ENCODE peak calls at places on chromosomes 5 and 9, in nine cellular contexts. W is A549, R is esophagus muscularis mucosa, M is ovary, U is suprapubic skin, Z is sigmoid colon, Q is transverse colon, D is HepG2, T is K562. L is an unnamed sample.

GRCh38 chr5:4547547-4547946 is 592.6 kb upstream of the ADAMTS16 start:
- DNase-seq in W (no peak), R (no peak), M (no peak), U (no peak), Z (no peak), Q (no peak), D (no peak), T (no peak), L (no peak)

GRCh38 chr9:107251756-107252322 is 31.2 kb upstream of the RAD23B start:
- DNase-seq in W (peak), R (no peak), M (peak), U (no peak), Z (no peak), Q (no peak), D (peak), T (peak), L (peak)

GRCh38 chr5:138632900-138633489 is 57.8 kb upstream of the HSPA9 start:
- DNase-seq in W (peak), R (no peak), M (peak), U (no peak), Z (peak), Q (peak), D (peak), T (peak), L (peak)

GRCh38 chr5:111345731-111346130 is 121.5 kb downstream of the CAMK4 start:
- DNase-seq in W (no peak), R (no peak), M (no peak), U (no peak), Z (no peak), Q (no peak), D (no peak), T (no peak), L (no peak)

GRCh38 chr9:83425240-83425639 is 113.0 kb downstream of the FRMD3 start:
- DNase-seq in W (no peak), R (no peak), M (no peak), U (no peak), Z (no peak), Q (no peak), D (peak), T (no peak), L (no peak)

GRCh38 chr9:115046786-115047185 is 71.2 kb downstream of the TNC start:
- DNase-seq in W (no peak), R (no peak), M (no peak), U (no peak), Z (no peak), Q (no peak), D (no peak), T (no peak), L (no peak)

GRCh38 chr5:141260458-141261237 is 15.5 kb downstream of the PCDHB15 start:
- DNase-seq in W (peak), R (no peak), M (no peak), U (no peak), Z (no peak), Q (no peak), D (no peak), T (no peak), L (no peak)

GRCh38 chr5:168159425-168159824 is 132.0 kb upstream of the WWC1 start:
- DNase-seq in W (peak), R (no peak), M (no peak), U (no peak), Z (no peak), Q (peak), D (no peak), T (no peak), L (peak)

GRCh38 chr5:177040814-177041410 is 18.4 kb downstream of the ZNF346 start:
- DNase-seq in W (no peak), R (no peak), M (no peak), U (no peak), Z (no peak), Q (no peak), D (no peak), T (no peak), L (no peak)

GRCh38 chr5:72561407-72561972 is 54.3 kb upstream of the ZNF366 start:
- DNase-seq in W (no peak), R (no peak), M (no peak), U (no peak), Z (no peak), Q (no peak), D (no peak), T (peak), L (no peak)

GRCh38 chr5:77881528-77881927 is 105.4 kb upstream of the TBCA start:
- DNase-seq in W (no peak), R (no peak), M (no peak), U (no peak), Z (no peak), Q (no peak), D (no peak), T (peak), L (no peak)

GRCh38 chr5:113112435-113112834 is 135.8 kb downstream of the DCP2 start:
- DNase-seq in W (no peak), R (no peak), M (no peak), U (no peak), Z (no peak), Q (no peak), D (no peak), T (no peak), L (no peak)

GRCh38 chr5:36526537-36526936 is 79.9 kb upstream of the SLC1A3 start:
- DNase-seq in W (no peak), R (no peak), M (no peak), U (no peak), Z (no peak), Q (no peak), D (no peak), T (no peak), L (no peak)

GRCh38 chr5:116176124-116176523 is 91.3 kb downstream of the COMMD10 start:
- DNase-seq in W (no peak), R (no peak), M (no peak), U (no peak), Z (no peak), Q (no peak), D (no peak), T (no peak), L (no peak)

GRCh38 chr5:140293091-140293996 is 9.6 kb downstream of the PFDN1 start:
- DNase-seq in W (no peak), R (no peak), M (no peak), U (no peak), Z (no peak), Q (no peak), D (peak), T (no peak), L (no peak)

GRCh38 chr5:58069846-58070245 is 390.0 kb downstream of the PLK2 start:
- DNase-seq in W (peak), R (no peak), M (no peak), U (no peak), Z (no peak), Q (peak), D (no peak), T (no peak), L (no peak)

GRCh38 chr5:170576602-170577584 is 73.1 kb downstream of the KCNIP1 start:
- DNase-seq in W (no peak), R (no peak), M (no peak), U (no peak), Z (no peak), Q (no peak), D (no peak), T (no peak), L (no peak)

GRCh38 chr5:127029513-127030258 is 672 bp downstream of the MARCHF3 start:
- DNase-seq in W (peak), R (no peak), M (peak), U (peak), Z (peak), Q (peak), D (peak), T (peak), L (peak)

GRCh38 chr5:82307431-82307830 is 29.3 kb upstream of the RPS23 start:
- DNase-seq in W (no peak), R (no peak), M (no peak), U (no peak), Z (no peak), Q (no peak), D (no peak), T (no peak), L (no peak)

GRCh38 chr5:65986050-65986451 is 59.7 kb downstream of the ERBIN start:
- DNase-seq in W (no peak), R (no peak), M (no peak), U (no peak), Z (no peak), Q (no peak), D (no peak), T (no peak), L (no peak)

GRCh38 chr5:148808864-148809642 is 17.4 kb upstream of the ADRB2 start:
- DNase-seq in W (no peak), R (no peak), M (no peak), U (no peak), Z (no peak), Q (peak), D (no peak), T (peak), L (no peak)

GRCh38 chr5:146825033-146825432 is 53.5 kb downstream of the PPP2R2B start:
- DNase-seq in W (peak), R (no peak), M (no peak), U (no peak), Z (no peak), Q (no peak), D (peak), T (no peak), L (no peak)

GRCh38 chr5:154758501-154758900 is 3.3 kb downstream of the LARP1 start:
- DNase-seq in W (no peak), R (no peak), M (no peak), U (no peak), Z (no peak), Q (no peak), D (no peak), T (no peak), L (no peak)

DNA sequence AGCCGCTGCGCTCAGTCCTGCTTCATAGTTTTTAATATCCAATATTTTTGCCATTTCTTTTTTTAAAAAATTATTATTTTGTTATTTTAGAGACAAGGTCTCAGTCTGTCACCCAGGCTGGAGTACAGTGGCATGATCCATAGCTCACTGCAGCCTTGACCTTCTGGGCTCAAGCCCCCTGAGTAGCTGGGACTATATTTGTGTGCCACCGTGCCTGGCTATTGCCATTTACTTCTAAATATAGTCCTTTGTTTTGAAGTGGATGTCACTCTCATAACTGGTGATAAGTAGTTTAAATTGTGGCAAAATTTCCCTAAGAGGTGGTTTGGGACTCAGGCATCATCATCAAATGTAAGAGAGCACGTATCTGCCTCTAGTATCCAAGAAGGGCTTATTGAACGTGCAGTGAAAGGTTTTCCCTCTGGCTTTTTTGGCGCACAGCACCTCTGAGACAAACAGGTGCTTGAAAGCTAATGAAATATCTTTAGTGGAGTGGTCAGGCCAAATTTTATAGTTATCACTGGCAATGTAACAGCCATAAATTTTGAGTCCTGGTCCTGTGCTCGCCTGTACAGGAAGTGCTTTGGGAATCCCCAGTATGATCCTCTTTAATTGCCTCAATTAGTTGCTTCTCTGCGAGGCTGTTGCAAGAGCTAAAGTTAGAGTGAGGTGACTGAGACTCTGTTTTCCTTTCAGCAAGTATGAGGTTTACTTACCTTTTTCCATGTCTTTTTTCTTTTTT is 14.8 kb downstream of the STXBP1 start:
- DNase-seq in W (no peak), R (no peak), M (no peak), U (no peak), Z (no peak), Q (no peak), D (no peak), T (no peak), L (no peak)
- TF ChIP-seq EP300 in W (no peak), R (no peak), M (no peak), U (no peak), Z (no peak), Q (no peak), D (no peak), T (no peak), L (no peak)

GRCh38 chr9:134327671-134328231 is 1.5 kb downstream of the RXRA start:
- DNase-seq in W (no peak), R (no peak), M (no peak), U (no peak), Z (no peak), Q (no peak), D (no peak), T (no peak), L (no peak)

GRCh38 chr9:134325096-134325812 is 1.0 kb upstream of the RXRA start:
- DNase-seq in W (peak), R (no peak), M (peak), U (no peak), Z (peak), Q (peak), D (no peak), T (peak), L (peak)

GRCh38 chr9:134326754-134327526 is 685 bp downstream of the RXRA start:
- DNase-seq in W (peak), R (no peak), M (peak), U (no peak), Z (peak), Q (no peak), D (no peak), T (peak), L (no peak)

GRCh38 chr9:134324359-134325095 is 1.7 kb upstream of the RXRA start:
- DNase-seq in W (no peak), R (no peak), M (peak), U (no peak), Z (peak), Q (peak), D (no peak), T (peak), L (no peak)

DNA sequence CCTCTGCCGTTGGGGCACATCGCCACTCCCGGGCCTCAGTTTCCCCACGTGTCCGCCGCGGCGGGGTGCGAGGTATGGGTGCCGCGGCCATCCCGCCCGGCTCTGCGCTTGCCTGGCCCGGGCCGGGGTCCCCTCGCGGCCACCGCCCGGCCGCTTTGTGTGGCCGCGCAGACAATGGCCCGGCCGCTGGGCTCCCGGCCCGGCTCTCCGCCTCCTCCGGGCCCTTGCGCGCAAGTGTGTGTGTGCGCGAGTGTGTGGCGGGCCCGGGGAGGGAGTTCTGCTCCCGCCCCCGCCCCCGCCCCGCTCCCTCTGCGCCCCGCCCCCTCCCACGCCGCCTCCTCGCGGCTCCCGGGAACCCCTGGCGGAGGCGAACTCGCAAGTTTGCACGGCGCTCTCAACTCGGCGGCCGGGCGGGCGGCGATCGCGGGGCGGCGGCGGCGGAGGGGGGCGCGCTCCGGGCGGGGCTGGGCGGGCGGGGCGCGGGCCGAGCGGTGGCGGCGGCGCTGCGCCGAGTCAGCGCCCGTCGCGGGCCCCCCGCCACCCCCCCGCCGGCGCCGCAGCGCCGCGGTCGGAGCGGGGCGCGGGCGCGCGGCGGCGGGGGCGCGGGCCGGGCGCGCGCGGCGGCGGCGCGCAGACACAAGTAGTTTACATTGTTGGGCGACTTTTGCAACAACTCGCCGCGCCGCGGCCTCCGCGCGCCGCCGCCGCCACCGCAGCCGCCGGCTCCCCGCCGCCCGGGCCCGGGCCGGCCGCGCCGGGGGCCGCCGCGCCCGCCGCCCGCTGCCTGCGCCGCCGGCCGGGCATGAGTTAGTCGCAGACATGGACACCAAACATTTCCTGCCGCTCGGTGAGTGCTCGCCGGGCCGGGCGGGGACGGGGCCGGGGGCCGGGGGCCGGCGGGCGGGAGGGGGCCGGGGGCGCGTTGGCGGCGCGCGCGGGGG is at the start of gene RXRA:
- DNase-seq in W (peak), R (no peak), M (peak), U (no peak), Z (peak), Q (peak), D (peak), T (peak), L (peak)
- TF ChIP-seq EP300 in W (no peak), R (no peak), M (no peak), U (no peak), Z (no peak), Q (no peak), D (no peak), T (no peak), L (no peak)

GRCh38 chr5:163478126-163478981 is 17.9 kb downstream of the HMMR start:
- DNase-seq in W (no peak), R (no peak), M (no peak), U (no peak), Z (no peak), Q (no peak), D (no peak), T (no peak), L (no peak)
- TF ChIP-seq EP300 in W (no peak), R (no peak), M (no peak), U (no peak), Z (no peak), Q (no peak), D (no peak), T (no peak), L (no peak)

GRCh38 chr5:179257190-179257741 is 88.0 kb downstream of the ADAMTS2 start:
- DNase-seq in W (no peak), R (no peak), M (peak), U (peak), Z (peak), Q (peak), D (no peak), T (no peak), L (peak)
- TF ChIP-seq EP300 in W (no peak), R (no peak), M (no peak), U (no peak), Z (no peak), Q (no peak), D (no peak), T (no peak), L (no peak)

GRCh38 chr5:114360816-114361723 is 800 bp upstream of the KCNN2 start:
- DNase-seq in W (peak), R (no peak), M (no peak), U (no peak), Z (no peak), Q (no peak), D (no peak), T (no peak), L (no peak)
- TF ChIP-seq EP300 in W (no peak), R (no peak), M (no peak), U (no peak), Z (no peak), Q (no peak), D (no peak), T (no peak), L (no peak)

DNA sequence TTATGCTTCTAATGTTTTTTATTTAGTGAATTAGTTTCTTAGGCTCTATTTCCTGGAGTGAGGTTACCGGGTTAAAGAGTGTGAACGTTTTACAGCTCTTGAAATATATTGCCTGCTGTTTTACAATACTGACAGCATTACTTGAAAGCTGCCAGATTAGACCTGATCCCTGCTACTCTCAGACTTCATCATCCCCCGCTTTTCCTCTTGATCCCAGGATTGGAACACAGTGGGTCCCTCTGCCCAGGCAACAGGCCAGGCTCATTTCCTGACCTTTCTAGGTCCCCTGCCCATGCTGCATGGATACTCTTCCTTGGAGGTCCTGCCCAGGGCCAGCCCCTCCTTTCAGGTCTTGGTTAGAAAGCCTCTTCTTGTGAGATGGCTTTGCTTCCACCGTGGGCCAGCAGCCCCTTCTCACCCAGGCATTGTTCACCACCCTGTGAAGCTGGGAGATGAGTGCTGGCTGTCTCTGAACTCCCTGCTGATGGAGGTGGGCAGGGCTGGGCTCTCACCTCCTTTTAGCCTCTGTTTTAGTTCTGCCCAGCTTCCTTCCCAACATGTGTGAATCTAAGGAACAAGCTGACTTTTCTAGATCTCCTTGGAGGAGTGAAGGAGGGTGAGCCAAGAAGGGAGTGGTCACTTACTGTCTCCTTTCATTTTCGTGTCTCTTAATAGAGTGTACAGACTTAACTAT is 15.5 kb upstream of the FAM120AOS start:
- DNase-seq in W (no peak), R (no peak), M (no peak), U (no peak), Z (no peak), Q (peak), D (no peak), T (no peak), L (no peak)
- TF ChIP-seq EP300 in W (no peak), R (no peak), M (no peak), U (no peak), Z (no peak), Q (no peak), D (no peak), T (no peak), L (no peak)

DNA sequence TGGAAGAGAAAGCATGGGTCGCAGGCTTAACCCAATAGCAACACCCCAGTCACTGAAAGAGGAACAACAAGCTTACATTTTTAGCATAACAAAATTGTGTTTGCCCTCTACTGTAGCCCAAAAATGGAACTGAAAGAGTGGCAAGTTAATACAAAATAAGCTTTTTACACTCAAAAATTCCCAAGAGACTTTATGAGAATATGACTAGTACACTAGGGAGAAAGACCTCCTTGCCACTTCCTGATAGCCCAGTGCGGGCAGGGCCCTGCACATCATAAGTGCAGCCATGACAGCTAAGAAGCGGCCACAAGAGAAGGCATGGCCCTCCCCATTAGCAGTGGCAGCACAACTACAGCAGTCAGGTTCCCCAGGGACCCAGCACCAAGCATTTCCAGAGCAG is 481.9 kb downstream of the DTWD2 start:
- DNase-seq in W (no peak), R (no peak), M (no peak), U (no peak), Z (no peak), Q (no peak), D (no peak), T (no peak), L (no peak)
- TF ChIP-seq EP300 in W (no peak), R (no peak), M (no peak), U (no peak), Z (no peak), Q (no peak), D (no peak), T (no peak), L (no peak)

GRCh38 chr5:95238560-95239325 is 46.2 kb downstream of the MCTP1 start:
- DNase-seq in W (peak), R (no peak), M (no peak), U (no peak), Z (no peak), Q (no peak), D (no peak), T (no peak), L (no peak)
- TF ChIP-seq EP300 in W (no peak), R (no peak), M (no peak), U (no peak), Z (no peak), Q (no peak), D (no peak), T (no peak), L (no peak)

L was measured in stomach.